ENCODE peak calls at places on chromosomes 16 and 17, in five cellular contexts. N is heart left ventricle, M is AG04449, Q is esophagus squamous epithelium, W is GM12865. F is an unnamed sample.
A peak's percentile ranks its signal among the peaks of the same experiment; 100 is the strongest.

GRCh38 chr17:21677126-21677910 is 15.0 kb upstream of the KCNJ18 start:
- DNase-seq in W (no peak), Q (no peak), M (no peak), N (no peak), F (no peak)

GRCh38 chr16:49883111-49883829 is 27.4 kb upstream of the ZNF423 start:
- DNase-seq in Q (no peak), M (no peak), W (no peak), N (no peak), F (no peak)

GRCh38 chr16:57013268-57013667 is 23.9 kb downstream of the NLRC5 start:
- DNase-seq in M (no peak), W (no peak), N (no peak), Q (no peak), F (no peak)

GRCh38 chr16:79599256-79599836 is 1.2 kb downstream of the MAF start:
- DNase-seq in W (no peak), Q (no peak), M (no peak), N (peak; percentile 32), F (peak; percentile 59)

GRCh38 chr17:68794636-68795503 is 160.3 kb downstream of the ABCA8 start:
- DNase-seq in W (peak; percentile 41), N (peak; percentile 55), Q (no peak), M (no peak), F (no peak)

GRCh38 chr16:87803385-87803784 is 37.6 kb upstream of the KLHDC4 start:
- DNase-seq in N (no peak), Q (no peak), M (no peak), W (no peak), F (no peak)

GRCh38 chr17:61369751-61370150 is 29.9 kb upstream of the TBX2 start:
- DNase-seq in Q (no peak), W (no peak), M (no peak), N (no peak), F (no peak)

GRCh38 chr17:17712268-17712924 is 31.1 kb downstream of the RAI1 start:
- DNase-seq in W (peak; percentile 87), N (no peak), Q (no peak), M (peak; percentile 69), F (no peak)

GRCh38 chr17:59353936-59354755 is 22.7 kb downstream of the YPEL2 start:
- DNase-seq in N (no peak), W (no peak), M (no peak), Q (no peak), F (no peak)

GRCh38 chr16:76335187-76335974 is 58.2 kb downstream of the CNTNAP4 start:
- DNase-seq in Q (no peak), M (no peak), W (no peak), N (no peak), F (no peak)

GRCh38 chr17:19578545-19578944 is 44.9 kb downstream of the SLC47A1 start:
- DNase-seq in W (no peak), M (no peak), N (no peak), Q (no peak), F (no peak)

GRCh38 chr16:17556276-17557052 is 85.7 kb upstream of the XYLT1 start:
- DNase-seq in M (no peak), Q (no peak), N (no peak), W (peak; percentile 33), F (no peak)

GRCh38 chr17:17044846-17045561 is 2.7 kb downstream of the MPRIP start:
- DNase-seq in M (no peak), W (peak; percentile 65), N (peak; percentile 82), Q (no peak), F (no peak)

GRCh38 chr16:10906914-10907756 is 30.1 kb downstream of the CIITA start:
- DNase-seq in Q (no peak), M (no peak), W (no peak), N (no peak), F (no peak)

GRCh38 chr17:58783380-58783779 is 27.7 kb downstream of the PPM1E start:
- DNase-seq in W (no peak), M (no peak), N (no peak), Q (no peak), F (no peak)

GRCh38 chr17:78109489-78109761 is 19.1 kb downstream of the TMC6 start:
- DNase-seq in N (no peak), W (no peak), M (no peak), Q (no peak), F (no peak)

GRCh38 chr17:45708707-45709290 is 75.3 kb upstream of the CRHR1 start:
- DNase-seq in W (no peak), Q (no peak), M (no peak), N (no peak), F (no peak)

GRCh38 chr16:81431554-81432353 is 12.9 kb upstream of the CMIP start:
- DNase-seq in W (no peak), M (peak; percentile 21), Q (no peak), N (no peak), F (no peak)

GRCh38 chr16:81142864-81143263 is 46.7 kb upstream of the GCSH start:
- DNase-seq in N (no peak), M (no peak), W (no peak), Q (no peak), F (no peak)

GRCh38 chr16:54431041-54431996 is 144.7 kb upstream of the IRX3 start:
- DNase-seq in M (peak; percentile 7), W (no peak), N (no peak), Q (no peak), F (no peak)

GRCh38 chr17:14098246-14098645 is 28.9 kb downstream of the COX10 start:
- DNase-seq in Q (no peak), M (no peak), N (no peak), W (no peak), F (no peak)

GRCh38 chr17:27384721-27385120 is 71.5 kb upstream of the KSR1 start:
- DNase-seq in W (no peak), N (no peak), Q (no peak), M (no peak), F (no peak)

GRCh38 chr17:1710807-1711553 is 803 bp upstream of the TLCD2 start:
- DNase-seq in W (no peak), Q (no peak), N (no peak), M (no peak), F (no peak)

GRCh38 chr17:32588982-32589381 is 102.2 kb downstream of the CDK5R1 start:
- DNase-seq in M (no peak), W (peak; percentile 47), N (no peak), Q (no peak), F (no peak)
- TF ChIP-seq CTCF in M (no peak), W (peak; percentile 36), N (peak; percentile 12), Q (no peak), F (peak; percentile 26)

GRCh38 chr17:42310281-42311156 is 22.2 kb downstream of the STAT5A start:
- DNase-seq in W (no peak), N (no peak), Q (no peak), M (no peak), F (no peak)
- TF ChIP-seq CTCF in W (no peak), N (no peak), Q (no peak), M (no peak), F (no peak)

GRCh38 chr16:66551362-66551761 is 1.0 kb upstream of the CKLF start:
- DNase-seq in W (peak; percentile 36), M (no peak), Q (no peak), N (no peak), F (no peak)

GRCh38 chr16:66548068-66548467 is 1.9 kb downstream of the TK2 start:
- DNase-seq in M (no peak), W (no peak), Q (no peak), N (no peak), F (no peak)

GRCh38 chr16:66547101-66547989 is 2.6 kb downstream of the TK2 start:
- DNase-seq in M (no peak), W (no peak), Q (no peak), N (no peak), F (no peak)

GRCh38 chr16:66548868-66549267 is 1.1 kb downstream of the TK2 start:
- DNase-seq in W (no peak), N (no peak), M (no peak), Q (no peak), F (no peak)

GRCh38 chr16:66549284-66550131 is at the start of gene TK2:
- DNase-seq in Q (no peak), W (peak; percentile 47), N (peak; percentile 76), M (no peak), F (peak; percentile 61)
- TF ChIP-seq CTCF in Q (no peak), W (no peak), N (no peak), M (peak; percentile 16), F (no peak)

GRCh38 chr16:21301895-21302291 is 23.8 kb upstream of the CRYM start:
- DNase-seq in W (no peak), M (no peak), N (no peak), Q (no peak), F (no peak)

GRCh38 chr16:21300309-21301167 is 22.4 kb upstream of the CRYM start:
- DNase-seq in N (peak; percentile 93), W (peak; percentile 94), Q (peak; percentile 51), M (peak; percentile 99), F (peak; percentile 91)

GRCh38 chr16:21302898-21303528 is 24.9 kb upstream of the CRYM start:
- DNase-seq in N (no peak), M (peak; percentile 51), Q (no peak), W (peak; percentile 57), F (no peak)

GRCh38 chr16:21302454-21302853 is 24.4 kb upstream of the CRYM start:
- DNase-seq in M (no peak), Q (no peak), W (no peak), N (no peak), F (no peak)

GRCh38 chr16:21301168-21301894 is 23.2 kb upstream of the CRYM start:
- DNase-seq in M (no peak), Q (no peak), N (peak; percentile 62), W (peak; percentile 88), F (peak; percentile 71)
- TF ChIP-seq CTCF in M (peak; percentile 61), Q (no peak), N (no peak), W (peak; percentile 30), F (no peak)